ENCODE peak calls at places on chromosome 11, in ten cellular contexts. O, G, W, I, D, S, Y, F, E and L are unnamed samples.
A peak's percentile ranks its signal among the peaks of the same experiment; 100 is the strongest.

GRCh38 chr11:92870241-92870826 is 99.1 kb upstream of the MTNR1B start:
- DNase-seq in W (no peak), G (no peak), E (no peak), S (no peak), Y (no peak), I (no peak), F (no peak), O (no peak), D (no peak), L (peak; percentile 6)

GRCh38 chr11:130625907-130626306 is 177.5 kb downstream of the ADAMTS15 start:
- DNase-seq in I (no peak), F (no peak), S (no peak), O (no peak), D (no peak), G (no peak), E (no peak), W (no peak), Y (no peak), L (no peak)

GRCh38 chr11:93279911-93280347 is 50.6 kb upstream of the DEUP1 start:
- DNase-seq in D (no peak), W (peak; percentile 11), E (no peak), F (no peak), Y (no peak), I (no peak), S (no peak), G (no peak), O (peak; percentile 93), L (no peak)

GRCh38 chr11:76806131-76806530 is 23.0 kb downstream of the TSKU start:
- DNase-seq in O (no peak), S (no peak), D (no peak), G (no peak), I (peak; percentile 55), F (peak; percentile 67), Y (no peak), W (no peak), E (no peak), L (no peak)

GRCh38 chr11:70100283-70100610 is 22.1 kb downstream of the ANO1 start:
- DNase-seq in E (no peak), G (no peak), S (no peak), I (no peak), O (no peak), Y (no peak), D (no peak), W (no peak), F (no peak), L (no peak)

GRCh38 chr11:111521132-111521531 is 6.6 kb downstream of the HOATZ start:
- DNase-seq in I (no peak), O (no peak), D (no peak), E (no peak), S (no peak), F (no peak), Y (no peak), G (no peak), W (no peak), L (no peak)

GRCh38 chr11:56885182-56885581 is 103.5 kb upstream of the OR5AK2 start:
- DNase-seq in D (no peak), W (no peak), E (no peak), F (no peak), Y (no peak), I (peak; percentile 64), G (no peak), S (peak; percentile 24), O (peak; percentile 96), L (no peak)

GRCh38 chr11:63532799-63533475 is 3.7 kb upstream of the PLAAT4 start:
- DNase-seq in W (no peak), S (no peak), O (no peak), G (no peak), Y (no peak), E (no peak), D (no peak), I (no peak), F (no peak), L (peak; percentile 25)

GRCh38 chr11:122363306-122363705 is 247.3 kb upstream of the BLID start:
- DNase-seq in S (no peak), O (no peak), D (no peak), G (no peak), Y (no peak), I (no peak), W (no peak), E (no peak), F (no peak), L (no peak)

GRCh38 chr11:132033051-132033450 is 662.6 kb downstream of the NTM start:
- DNase-seq in S (no peak), E (no peak), O (no peak), W (no peak), Y (no peak), G (no peak), D (no peak), F (no peak), I (no peak), L (peak; percentile 81)

GRCh38 chr11:44600739-44601416 is 35.4 kb downstream of the CD82 start:
- DNase-seq in I (no peak), D (no peak), G (no peak), S (no peak), O (no peak), E (no peak), Y (no peak), W (no peak), F (no peak), L (peak; percentile 95)

GRCh38 chr11:59859695-59860094 is 6.6 kb downstream of the TCN1 start:
- DNase-seq in E (no peak), O (no peak), Y (no peak), S (no peak), D (no peak), F (no peak), I (no peak), G (no peak), W (no peak), L (no peak)

GRCh38 chr11:124402326-124402922 is 3.6 kb upstream of the OR8B3 start:
- DNase-seq in E (peak; percentile 71), O (peak; percentile 7), S (peak; percentile 65), Y (no peak), F (no peak), D (peak; percentile 33), G (peak; percentile 72), W (no peak), I (no peak), L (peak; percentile 81)

GRCh38 chr11:31874631-31875191 is 63.6 kb upstream of the PAX6 start:
- DNase-seq in W (no peak), I (no peak), O (no peak), S (no peak), Y (no peak), G (no peak), F (no peak), E (no peak), D (no peak), L (no peak)

GRCh38 chr11:115869780-115870431 is 365.7 kb upstream of the CADM1 start:
- DNase-seq in Y (no peak), F (no peak), D (peak; percentile 25), O (peak; percentile 49), E (peak; percentile 58), S (peak; percentile 41), G (no peak), W (peak; percentile 26), I (peak; percentile 69), L (peak; percentile 87)

GRCh38 chr11:57223601-57224000 is 13.4 kb downstream of the APLNR start:
- DNase-seq in E (no peak), W (no peak), O (no peak), I (no peak), Y (no peak), D (no peak), S (no peak), G (no peak), F (no peak), L (no peak)

GRCh38 chr11:128632151-128632791 is 44.9 kb upstream of the ETS1 start:
- DNase-seq in O (peak; percentile 39), I (no peak), S (peak; percentile 51), G (peak; percentile 28), W (peak; percentile 53), E (peak; percentile 61), Y (peak; percentile 37), F (no peak), D (peak; percentile 25), L (peak; percentile 42)

GRCh38 chr11:29962243-29962642 is 54.6 kb downstream of the KCNA4 start:
- DNase-seq in I (no peak), O (no peak), F (no peak), W (no peak), D (no peak), S (peak; percentile 5), E (peak; percentile 30), G (no peak), Y (no peak), L (no peak)

GRCh38 chr11:119229736-119230135 is 23.6 kb downstream of the CBL start:
- DNase-seq in W (no peak), D (no peak), E (no peak), Y (no peak), I (no peak), S (no peak), O (no peak), G (no peak), F (no peak), L (no peak)

GRCh38 chr11:79294845-79295520 is 145.8 kb downstream of the TENM4 start:
- DNase-seq in I (no peak), S (no peak), E (no peak), D (no peak), O (no peak), Y (no peak), F (no peak), W (no peak), G (no peak), L (no peak)

GRCh38 chr11:63445720-63446119 is 45.2 kb downstream of the PLAAT5 start:
- DNase-seq in O (no peak), S (no peak), W (no peak), D (no peak), F (no peak), I (no peak), Y (no peak), G (no peak), E (no peak), L (peak; percentile 9)

GRCh38 chr11:90542092-90542491 is 319.2 kb upstream of the CHORDC1 start:
- DNase-seq in E (no peak), O (no peak), Y (no peak), D (no peak), S (no peak), G (no peak), I (no peak), W (no peak), F (no peak), L (no peak)

GRCh38 chr11:3021125-3021524 is 29.0 kb upstream of the NAP1L4 start:
- DNase-seq in I (no peak), G (no peak), Y (peak; percentile 39), D (peak; percentile 52), S (peak; percentile 41), W (no peak), E (peak; percentile 40), O (peak; percentile 22), F (no peak), L (peak; percentile 35)

GRCh38 chr11:119843760-119844330 is 114.8 kb upstream of the NECTIN1 start:
- DNase-seq in D (peak; percentile 27), G (no peak), I (no peak), S (no peak), W (no peak), F (no peak), O (no peak), Y (no peak), E (no peak), L (no peak)

GRCh38 chr11:8287297-8288070 is 23.8 kb upstream of the LMO1 start:
- DNase-seq in S (no peak), O (no peak), F (no peak), I (no peak), G (no peak), Y (no peak), D (no peak), E (no peak), W (no peak), L (no peak)

GRCh38 chr11:4647795-4648194 is 4.0 kb downstream of the OR51E1 start:
- DNase-seq in G (no peak), S (no peak), E (no peak), O (no peak), W (no peak), F (no peak), Y (no peak), I (no peak), D (no peak), L (no peak)

GRCh38 chr11:89205378-89205777 is 27.7 kb downstream of the TYR start:
- DNase-seq in E (no peak), G (no peak), S (peak; percentile 2), Y (no peak), W (no peak), I (no peak), O (no peak), F (no peak), D (no peak), L (no peak)

GRCh38 chr11:70139785-70140410 is 61.8 kb downstream of the ANO1 start:
- DNase-seq in O (no peak), F (no peak), Y (no peak), W (no peak), D (no peak), S (no peak), I (no peak), G (no peak), E (no peak), L (no peak)